ENCODE peak calls at places on chromosomes 7 and 10, in eight cellular contexts. I is Peyer's patch, N is GM23338, A is adrenal gland, S is aorta, F is Panc1, W is upper lobe of right lung, T is heart right ventricle. Z is an unnamed sample.
A peak's percentile ranks its signal among the peaks of the same experiment; 100 is the strongest.

GRCh38 chr10:4820804-4821401 is 5.1 kb upstream of the AKR1E2 start:
- DNase-seq in S (no peak), A (no peak), N (no peak), W (no peak), F (no peak), I (no peak), T (no peak), Z (no peak)

GRCh38 chr10:58393317-58393716 is 8.1 kb downstream of the TFAM start:
- DNase-seq in W (no peak), F (no peak), S (no peak), A (no peak), T (no peak), N (no peak), I (no peak), Z (no peak)

GRCh38 chr10:69278446-69278963 is at the start of gene HK1:
- DNase-seq in T (no peak), S (peak; percentile 64), W (no peak), A (peak; percentile 29), I (no peak), F (no peak), N (peak; percentile 15), Z (no peak)

GRCh38 chr10:29635711-29636144 is 957 bp upstream of the SVIL start:
- DNase-seq in N (peak; percentile 51), T (no peak), F (no peak), A (no peak), S (no peak), W (no peak), I (no peak), Z (no peak)

GRCh38 chr7:42006801-42007394 is 230.1 kb downstream of the GLI3 start:
- DNase-seq in A (no peak), W (no peak), F (no peak), T (no peak), N (no peak), I (no peak), S (no peak), Z (no peak)

GRCh38 chr7:95209778-95210177 is 114.6 kb downstream of the PON1 start:
- DNase-seq in N (no peak), T (no peak), W (no peak), F (no peak), S (no peak), A (no peak), I (no peak), Z (no peak)

GRCh38 chr10:5892007-5892406 is 2.0 kb downstream of the FBH1 start:
- DNase-seq in N (no peak), S (no peak), F (no peak), I (no peak), W (no peak), T (no peak), A (peak; percentile 45), Z (no peak)

GRCh38 chr10:44864637-44865288 is 46.4 kb upstream of the TMEM72 start:
- DNase-seq in F (peak; percentile 56), N (peak; percentile 95), I (peak; percentile 93), S (peak; percentile 94), A (peak; percentile 95), W (peak; percentile 95), T (peak; percentile 95), Z (peak; percentile 92)

GRCh38 chr7:27241189-27242045 is 1.2 kb upstream of the EVX1 start:
- DNase-seq in A (no peak), F (no peak), W (peak; percentile 35), S (no peak), T (no peak), N (peak; percentile 57), I (no peak), Z (no peak)

GRCh38 chr10:43888551-43888950 is 239.9 kb upstream of the ZNF32 start:
- DNase-seq in N (no peak), T (no peak), F (no peak), A (no peak), I (no peak), W (no peak), S (no peak), Z (no peak)

GRCh38 chr10:133018491-133018890 is 69.2 kb upstream of the ADGRA1 start:
- DNase-seq in S (no peak), I (no peak), A (no peak), F (no peak), W (no peak), N (no peak), T (no peak), Z (no peak)

GRCh38 chr7:79998343-79998742 is 136.3 kb upstream of the GNAI1 start:
- DNase-seq in I (no peak), W (no peak), T (no peak), F (no peak), S (no peak), A (no peak), N (no peak), Z (no peak)

GRCh38 chr7:81301815-81302214 is 383.0 kb upstream of the SEMA3C start:
- DNase-seq in I (no peak), F (no peak), T (no peak), N (no peak), A (no peak), S (no peak), W (no peak), Z (no peak)

GRCh38 chr7:20304366-20304765 is 26.3 kb upstream of the ITGB8 start:
- DNase-seq in F (no peak), N (peak; percentile 20), I (no peak), A (no peak), W (no peak), S (no peak), T (no peak), Z (no peak)

DNA sequence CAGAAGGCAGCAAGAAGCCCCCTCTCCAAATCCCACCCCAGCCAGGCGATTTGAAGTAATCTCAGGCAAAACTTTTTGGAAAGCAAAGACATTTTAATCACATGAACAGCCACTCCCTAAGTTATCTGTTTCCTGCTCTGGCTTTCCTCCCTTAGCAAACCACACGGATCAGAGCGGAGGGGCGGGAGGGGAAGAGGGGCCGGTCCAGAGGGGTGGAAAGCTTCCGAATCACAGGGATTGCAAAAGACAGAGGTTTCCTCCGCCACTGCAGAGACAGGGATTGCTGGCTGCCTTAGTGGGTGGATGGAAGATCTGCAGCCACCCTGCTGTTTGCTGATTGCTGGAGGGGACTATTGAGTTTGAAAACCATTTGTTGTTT is 41.2 kb downstream of the ZCCHC24 start:
- DNase-seq in S (peak; percentile 77), F (no peak), T (peak; percentile 67), I (peak; percentile 51), N (peak; percentile 41), A (peak; percentile 59), W (peak; percentile 66), Z (peak; percentile 57)
- H3K4me1 ChIP-seq in S (no peaks in the 10 kb centered on the region), F (peaks cover 7% of the 10 kb centered on the region), T (peaks cover 29% of the 10 kb centered on the region), I (no peaks in the 10 kb centered on the region), N (peaks cover 15% of the 10 kb centered on the region), A (peaks cover 95% of the 10 kb centered on the region), W (peaks cover 78% of the 10 kb centered on the region), Z (no peaks in the 10 kb centered on the region)

GRCh38 chr7:55065079-55065478 is 46.3 kb downstream of the EGFR start:
- DNase-seq in T (no peak), W (no peak), N (no peak), I (no peak), S (no peak), F (peak; percentile 89), A (peak; percentile 66), Z (no peak)

GRCh38 chr7:55065511-55066229 is 46.9 kb downstream of the EGFR start:
- DNase-seq in A (peak; percentile 60), F (peak; percentile 95), W (no peak), T (no peak), I (no peak), S (no peak), N (peak; percentile 56), Z (no peak)

GRCh38 chr7:55066479-55066878 is 47.7 kb downstream of the EGFR start:
- DNase-seq in W (no peak), S (no peak), N (peak; percentile 46), A (no peak), I (no peak), F (no peak), T (no peak), Z (no peak)

GRCh38 chr7:55067748-55068147 is 48.9 kb downstream of the EGFR start:
- DNase-seq in S (no peak), N (no peak), I (no peak), A (no peak), F (no peak), T (no peak), W (no peak), Z (no peak)

DNA sequence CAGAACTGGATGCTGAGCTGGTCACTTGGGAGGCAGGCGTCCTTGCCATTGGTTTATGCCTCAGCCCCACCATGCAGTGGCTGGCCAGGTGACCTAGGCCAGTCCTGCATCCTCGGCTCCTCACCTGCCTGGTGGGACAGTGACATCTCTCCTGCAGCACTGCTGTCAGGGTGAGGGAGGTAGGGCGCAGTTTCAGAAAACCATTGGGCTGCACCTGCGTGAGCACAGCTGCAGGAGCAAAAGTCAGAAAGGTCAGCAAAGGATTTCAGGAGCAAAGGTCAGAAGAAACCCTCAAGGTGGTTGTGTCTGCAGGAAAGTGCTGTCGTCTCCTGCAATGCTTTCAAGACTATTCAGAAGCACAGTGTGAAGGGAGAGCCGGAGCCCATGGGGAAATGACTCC is 48.1 kb downstream of the EGFR start:
- DNase-seq in S (peak; percentile 38), N (no peak), F (no peak), T (no peak), A (no peak), W (no peak), I (no peak), Z (no peak)
- H3K4me1 ChIP-seq in S (peaks cover 2% of the 10 kb centered on the region), N (peaks cover 19% of the 10 kb centered on the region), F (peaks cover 99% of the 10 kb centered on the region), T (peaks cover 14% of the 10 kb centered on the region), A (peaks cover 34% of the 10 kb centered on the region), W (peaks cover 17% of the 10 kb centered on the region), I (no peaks in the 10 kb centered on the region), Z (peaks cover 40% of the 10 kb centered on the region)

GRCh38 chr7:1230411-1231213 is 2.1 kb upstream of the UNCX start:
- DNase-seq in A (no peak), T (no peak), F (no peak), I (no peak), S (no peak), N (peak; percentile 52), W (no peak), Z (no peak)

GRCh38 chr7:1231214-1232102 is 1.2 kb upstream of the UNCX start:
- DNase-seq in T (no peak), F (no peak), S (no peak), N (peak; percentile 62), A (no peak), W (no peak), I (no peak), Z (no peak)

GRCh38 chr7:1233328-1234048 is 816 bp downstream of the UNCX start:
- DNase-seq in A (no peak), F (no peak), I (no peak), S (peak; percentile 47), N (peak; percentile 62), T (no peak), W (no peak), Z (no peak)

GRCh38 chr7:1232623-1233327 is at the start of gene UNCX:
- DNase-seq in W (no peak), I (no peak), N (peak; percentile 90), T (no peak), A (no peak), F (no peak), S (peak; percentile 42), Z (no peak)

GRCh38 chr7:1232103-1232466 is 587 bp upstream of the UNCX start:
- DNase-seq in F (no peak), N (no peak), S (no peak), I (no peak), W (no peak), A (no peak), T (no peak), Z (no peak)
- H3K4me1 ChIP-seq in F (peaks cover 6% of the 10 kb centered on the region), N (peaks cover 56% of the 10 kb centered on the region), S (no peaks in the 10 kb centered on the region), I (peaks cover 4% of the 10 kb centered on the region), W (peaks cover 3% of the 10 kb centered on the region), A (no peaks in the 10 kb centered on the region), T (peaks cover 8% of the 10 kb centered on the region), Z (peaks cover 19% of the 10 kb centered on the region)

GRCh38 chr10:8054498-8055407 is at the start of gene GATA3:
- DNase-seq in F (no peak), S (peak; percentile 72), W (peak; percentile 77), T (peak; percentile 68), N (peak; percentile 87), I (no peak), A (peak; percentile 81), Z (peak; percentile 64)
- H3K4me1 ChIP-seq in F (no peaks in the 10 kb centered on the region), S (no peaks in the 10 kb centered on the region), W (peaks cover 40% of the 10 kb centered on the region), T (peaks cover 42% of the 10 kb centered on the region), N (peaks cover 47% of the 10 kb centered on the region), I (peaks cover 34% of the 10 kb centered on the region), A (peaks cover 39% of the 10 kb centered on the region), Z (peaks cover 55% of the 10 kb centered on the region)